ENCODE peak calls at places on chromosomes 6 and 20, in ten cellular contexts. V is iris pigment epithelial cell; Y is stimulated activated CD4-positive, alpha-beta T cell treated with anti-CD3 and anti-CD28 coated beads, Interleukin-12 subunit alpha, Interleukin-12 subunit beta, amount 100 ng/mL, for 48 hours; E is NAMALWA; Z is adipocyte; H is COLO829; F is fibroblast of mammary gland; L is T-helper 17 cell; I is stromal cell of bone marrow; S is anterior cingulate cortex. B is an unnamed sample.

GRCh38 chr6:84346372-84346771 is 118.9 kb upstream of the CEP162 start:
- DNase-seq in V (no peak), Y (no peak), E (no peak), Z (peak; percentile 4), H (no peak), F (peak; percentile 27), L (no peak), I (no peak), S (no peak), B (no peak)

GRCh38 chr6:75481936-75482593 is 11.5 kb downstream of the FILIP1 start:
- DNase-seq in V (no peak), Y (no peak), E (no peak), Z (peak; percentile 16), H (no peak), F (peak; percentile 94), L (no peak), I (peak; percentile 55), S (no peak), B (no peak)

GRCh38 chr6:31172973-31173384 is 2.5 kb upstream of the POU5F1 start:
- DNase-seq in V (no peak), Y (no peak), E (no peak), Z (no peak), H (no peak), F (no peak), L (no peak), I (no peak), S (no peak), B (no peak)

GRCh38 chr6:147135211-147135672 is 69.0 kb upstream of the STXBP5 start:
- DNase-seq in V (peak; percentile 88), Y (no peak), E (no peak), Z (peak; percentile 39), H (no peak), F (peak; percentile 100), L (no peak), I (peak; percentile 30), S (no peak), B (peak; percentile 98)

GRCh38 chr6:144036064-144036873 is 28.2 kb upstream of the PLAGL1 start:
- DNase-seq in V (peak; percentile 72), Y (no peak), E (no peak), Z (peak; percentile 69), H (no peak), F (peak; percentile 57), L (no peak), I (peak; percentile 36), S (no peak), B (peak; percentile 11)

GRCh38 chr6:7728855-7729590 is 3.1 kb downstream of the BMP6 start:
- DNase-seq in V (no peak), Y (no peak), E (no peak), Z (no peak), H (no peak), F (no peak), L (no peak), I (no peak), S (no peak), B (no peak)

GRCh38 chr6:112218563-112218962 is 35.8 kb downstream of the LAMA4 start:
- DNase-seq in V (peak; percentile 53), Y (no peak), E (no peak), Z (no peak), H (no peak), F (peak; percentile 79), L (no peak), I (no peak), S (no peak), B (no peak)

GRCh38 chr6:139765825-139766285 is 391.4 kb upstream of the CITED2 start:
- DNase-seq in V (peak; percentile 88), Y (no peak), E (no peak), Z (no peak), H (no peak), F (peak; percentile 62), L (no peak), I (no peak), S (no peak), B (peak; percentile 82)

GRCh38 chr6:139288496-139289040 is 3.2 kb downstream of the TXLNB start:
- DNase-seq in V (no peak), Y (no peak), E (no peak), Z (no peak), H (no peak), F (no peak), L (no peak), I (no peak), S (no peak), B (no peak)

GRCh38 chr20:56171087-56172012 is 77.2 kb upstream of the MC3R start:
- DNase-seq in V (peak; percentile 4), Y (no peak), E (peak; percentile 13), Z (peak; percentile 5), H (peak; percentile 45), F (no peak), L (no peak), I (no peak), S (no peak), B (no peak)